ENCODE peak calls at places on chromosomes 1 and 21, in six cellular contexts. J is uterus; F is SK-N-SH; A is fibroblast of lung; G is CD4-positive, CD25-positive, alpha-beta regulatory T cell; K is GM23338. U is an unnamed sample. For H3K27me3 and H3K36me3, the result is how much of the 10 kb centered on the place peaks cover.

GRCh38 chr1:167057297-167057688 is 32.9 kb downstream of the GPA33 start:
- DNase-seq in K (peak), G (no peak), F (peak), A (peak), J (no peak), U (peak)

GRCh38 chr1:101260531-101260930 is 23.7 kb downstream of the S1PR1 start:
- DNase-seq in K (no peak), G (no peak), A (peak), F (no peak), J (no peak), U (no peak)

GRCh38 chr1:31880957-31881697 is 57.0 kb downstream of the PTP4A2 start:
- DNase-seq in F (no peak), G (no peak), J (no peak), K (no peak), A (no peak), U (no peak)

GRCh38 chr1:204464174-204464573 is 30.4 kb downstream of the PIK3C2B start:
- DNase-seq in G (no peak), A (no peak), K (no peak), J (no peak), F (no peak), U (no peak)

GRCh38 chr1:36384542-36385409 is 948 bp downstream of the STK40 start:
- DNase-seq in F (peak), K (peak), J (peak), G (peak), A (peak), U (peak)

GRCh38 chr1:17059391-17060128 is 5.7 kb upstream of the SDHB start:
- DNase-seq in A (peak), F (peak), K (peak), G (peak), J (no peak), U (peak)

GRCh38 chr1:245060684-245061374 is 94.0 kb upstream of the KIF26B start:
- DNase-seq in G (no peak), A (no peak), K (no peak), J (no peak), F (peak), U (no peak)

GRCh38 chr1:188715566-188715965 is 1762.1 kb downstream of the BRINP3 start:
- DNase-seq in A (no peak), F (no peak), J (no peak), G (no peak), K (peak), U (peak)

GRCh38 chr1:183022202-183023145 is 746 bp upstream of the LAMC1 start:
- DNase-seq in K (peak), J (peak), A (peak), F (peak), G (no peak), U (peak)

GRCh38 chr1:3695326-3696217 is 43.3 kb downstream of the TP73 start:
- DNase-seq in J (no peak), K (peak), G (no peak), A (peak), F (peak), U (peak)

GRCh38 chr1:182786223-182787001 is 3.2 kb upstream of the NPL start:
- DNase-seq in A (peak), G (no peak), J (peak), F (peak), K (peak), U (peak)

GRCh38 chr1:21246905-21247642 is 43.2 kb downstream of the ECE1 start:
- DNase-seq in F (no peak), G (no peak), A (no peak), K (no peak), J (no peak), U (no peak)

GRCh38 chr1:163844393-163844948 is 522.7 kb downstream of the NUF2 start:
- DNase-seq in J (peak), G (no peak), F (no peak), K (no peak), A (peak), U (no peak)

GRCh38 chr21:42986125-42986783 is 11.9 kb downstream of the PKNOX1 start:
- DNase-seq in A (no peak), F (no peak), J (no peak), K (no peak), G (no peak), U (no peak)

GRCh38 chr21:40752125-40752524 is 94.8 kb downstream of the DSCAM start:
- DNase-seq in G (no peak), J (no peak), A (no peak), F (no peak), K (peak), U (peak)

GRCh38 chr1:17858027-17858426 is 102.9 kb downstream of the ACTL8 start:
- DNase-seq in G (no peak), F (no peak), J (no peak), A (peak), K (no peak), U (no peak)

GRCh38 chr1:9410737-9411297 is 118.1 kb downstream of the SPSB1 start:
- DNase-seq in F (peak), K (peak), G (peak), A (peak), J (no peak), U (no peak)

GRCh38 chr1:212867192-212867591 is 9.1 kb downstream of the FLVCR1 start:
- DNase-seq in K (no peak), A (no peak), G (no peak), J (no peak), F (no peak), U (no peak)

GRCh38 chr1:97084566-97084965 is 363.0 kb downstream of the PTBP2 start:
- DNase-seq in J (no peak), K (no peak), F (no peak), G (no peak), A (peak), U (no peak)

GRCh38 chr1:54287176-54287650 is 87.2 kb downstream of the MRPL37 start:
- DNase-seq in G (peak), F (peak), A (peak), J (peak), K (no peak), U (no peak)

GRCh38 chr1:64505944-64506658 is 36.2 kb downstream of the CACHD1 start:
- DNase-seq in K (no peak), F (no peak), G (peak), A (peak), J (no peak), U (no peak)

GRCh38 chr1:26237230-26237966 is 3.4 kb downstream of the CEP85 start:
- DNase-seq in J (no peak), G (no peak), A (peak), F (no peak), K (no peak), U (no peak)

GRCh38 chr1:211654838-211655787 is 20.3 kb downstream of the NEK2 start:
- DNase-seq in K (peak), A (peak), J (peak), F (peak), G (peak), U (peak)

GRCh38 chr21:45432575-45433255 is 27.8 kb downstream of the COL18A1 start:
- DNase-seq in J (no peak), F (no peak), K (no peak), A (peak), G (no peak), U (peak)

GRCh38 chr1:177106614-177107365 is 57.7 kb downstream of the ASTN1 start:
- DNase-seq in K (no peak), J (no peak), G (no peak), A (no peak), F (no peak), U (no peak)

GRCh38 chr1:10865518-10866313 is 69.3 kb upstream of the CASZ1 start:
- DNase-seq in K (peak), F (no peak), J (no peak), A (no peak), G (no peak), U (peak)

GRCh38 chr1:232792949-232793348 is 12.3 kb upstream of the MAP10 start:
- DNase-seq in J (no peak), K (no peak), G (no peak), F (no peak), A (peak), U (no peak)

GRCh38 chr1:232209357-232209756 is 420.6 kb downstream of the SIPA1L2 start:
- DNase-seq in J (no peak), K (no peak), A (peak), F (no peak), G (no peak), U (no peak)

GRCh38 chr1:201500670-201501120 is 6.2 kb downstream of the CSRP1 start:
- DNase-seq in F (no peak), K (peak), G (no peak), J (peak), A (peak), U (peak)

GRCh38 chr1:150028322-150028721 is 17.8 kb upstream of the OTUD7B start:
- DNase-seq in G (no peak), K (no peak), A (no peak), J (no peak), F (no peak), U (no peak)

GRCh38 chr1:14946567-14947285 is 206.8 kb upstream of the TMEM51 start:
- DNase-seq in G (no peak), F (no peak), K (no peak), A (peak), J (no peak), U (no peak)

GRCh38 chr1:12552951-12553921 is 64.8 kb downstream of the DHRS3 start:
- DNase-seq in J (no peak), A (no peak), K (peak), F (peak), G (no peak), U (peak)

GRCh38 chr1:181608951-181609350 is 125.6 kb downstream of the CACNA1E start:
- DNase-seq in A (no peak), J (no peak), F (no peak), K (peak), G (no peak), U (peak)

GRCh38 chr1:195908121-195908520 is 700.1 kb downstream of the KCNT2 start:
- DNase-seq in J (no peak), A (peak), F (no peak), G (no peak), K (no peak), U (no peak)

GRCh38 chr21:30372139-30372770 is at the start of gene KRTAP13-2:
- DNase-seq in F (no peak), G (no peak), A (no peak), J (no peak), K (no peak), U (no peak)
- H3K27me3 ChIP-seq in F (under half), G (under half), A (under half), J (under half), K (under half), U (under half)

GRCh38 chr1:168190284-168190884 is 11.6 kb downstream of the TIPRL start:
- DNase-seq in K (no peak), G (no peak), F (no peak), J (no peak), A (no peak), U (no peak)

GRCh38 chr1:168199056-168199455 is 20.3 kb downstream of the TIPRL start:
- DNase-seq in K (no peak), G (no peak), F (no peak), A (no peak), J (no peak), U (no peak)

DNA sequence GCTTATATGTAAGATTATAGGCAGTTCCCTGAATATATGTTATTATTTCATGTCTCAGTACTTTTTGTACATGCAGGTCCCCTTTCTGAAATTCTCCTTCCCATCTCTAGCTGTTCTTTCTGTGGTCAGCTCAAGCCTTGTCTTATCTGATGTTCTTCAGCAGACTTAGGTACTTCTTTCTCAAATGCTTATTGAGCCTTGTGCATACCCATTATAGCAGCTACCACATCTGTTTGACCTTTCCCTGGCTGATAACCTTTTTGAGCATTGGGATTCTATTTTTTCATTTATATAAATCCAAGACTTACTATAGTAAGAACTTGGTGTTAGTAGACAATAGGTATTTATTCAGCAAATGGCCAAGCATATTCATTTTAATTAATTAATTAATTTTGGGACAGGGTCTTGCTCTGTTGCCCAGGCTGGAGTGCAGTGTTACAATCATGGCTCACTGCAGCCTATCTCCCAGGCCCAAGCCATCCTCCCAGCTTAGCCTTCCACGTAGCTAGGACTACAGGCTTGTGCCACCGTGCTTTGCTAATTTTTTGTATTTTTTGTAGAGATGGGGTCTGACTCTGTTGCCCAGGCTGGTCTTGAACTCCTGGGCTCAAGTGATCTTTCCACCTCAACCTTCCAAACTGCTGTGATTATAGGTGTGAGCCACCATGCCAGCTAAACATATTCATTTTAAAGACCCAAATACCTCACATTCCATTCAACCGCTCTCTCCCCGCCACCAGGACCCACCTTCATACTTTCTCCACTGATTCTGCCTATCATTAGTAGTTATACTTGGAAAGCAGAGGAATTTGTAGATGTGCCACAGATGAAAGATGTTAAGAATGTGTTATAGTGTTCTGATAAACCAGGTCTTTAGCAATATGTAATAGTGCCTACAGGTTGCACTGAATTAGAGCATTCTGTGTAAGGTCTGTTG is 16.7 kb downstream of the TIPRL start:
- DNase-seq in J (no peak), K (peak), F (no peak), A (peak), G (no peak), U (peak)
- H3K36me3 ChIP-seq in J (under half), K (under half), F (half or more), A (under half), G (half or more), U (under half)

GRCh38 chr1:207822124-207822601 is 70.3 kb downstream of the CD46 start:
- DNase-seq in G (no peak), J (no peak), F (no peak), A (no peak), K (no peak), U (peak)

GRCh38 chr1:207823531-207823879 is 71.7 kb downstream of the CD46 start:
- DNase-seq in K (no peak), J (no peak), G (no peak), F (no peak), A (no peak), U (no peak)

GRCh38 chr1:207820568-207821463 is 69.0 kb downstream of the CD46 start:
- DNase-seq in K (no peak), A (no peak), F (no peak), G (no peak), J (no peak), U (no peak)

GRCh38 chr1:207822602-207823451 is 71.0 kb downstream of the CD46 start:
- DNase-seq in K (peak), J (peak), A (no peak), G (peak), F (peak), U (peak)

GRCh38 chr1:207821464-207822045 is 69.7 kb downstream of the CD46 start:
- DNase-seq in K (no peak), J (no peak), A (no peak), F (no peak), G (no peak), U (peak)
- H3K4me3 ChIP-seq in K (no peak), J (peak), A (no peak), F (no peak), G (peak), U (no peak)

GRCh38 chr1:147079400-147080012 is 92.8 kb downstream of the PRKAB2 start:
- DNase-seq in G (no peak), K (peak), J (no peak), A (no peak), F (peak), U (peak)

GRCh38 chr1:147077081-147077480 is 95.2 kb downstream of the PRKAB2 start:
- DNase-seq in G (no peak), A (no peak), J (no peak), F (no peak), K (peak), U (peak)

GRCh38 chr1:147077523-147077922 is 94.7 kb downstream of the PRKAB2 start:
- DNase-seq in K (peak), J (no peak), F (peak), G (no peak), A (no peak), U (peak)

GRCh38 chr1:147078606-147079399 is 93.5 kb downstream of the PRKAB2 start:
- DNase-seq in F (no peak), K (peak), A (no peak), J (no peak), G (no peak), U (peak)

GRCh38 chr1:147077936-147078605 is 94.2 kb downstream of the PRKAB2 start:
- DNase-seq in F (no peak), A (no peak), J (no peak), G (no peak), K (peak), U (peak)
- H3K27me3 ChIP-seq in F (half or more), A (half or more), J (half or more), G (half or more), K (half or more), U (half or more)

GRCh38 chr1:42752284-42752683 is 12.2 kb upstream of the CLDN19 start:
- DNase-seq in J (no peak), F (no peak), A (no peak), G (no peak), K (no peak), U (no peak)
- H3K36me3 ChIP-seq in J (under half), F (under half), A (under half), G (half or more), K (under half), U (under half)

DNA sequence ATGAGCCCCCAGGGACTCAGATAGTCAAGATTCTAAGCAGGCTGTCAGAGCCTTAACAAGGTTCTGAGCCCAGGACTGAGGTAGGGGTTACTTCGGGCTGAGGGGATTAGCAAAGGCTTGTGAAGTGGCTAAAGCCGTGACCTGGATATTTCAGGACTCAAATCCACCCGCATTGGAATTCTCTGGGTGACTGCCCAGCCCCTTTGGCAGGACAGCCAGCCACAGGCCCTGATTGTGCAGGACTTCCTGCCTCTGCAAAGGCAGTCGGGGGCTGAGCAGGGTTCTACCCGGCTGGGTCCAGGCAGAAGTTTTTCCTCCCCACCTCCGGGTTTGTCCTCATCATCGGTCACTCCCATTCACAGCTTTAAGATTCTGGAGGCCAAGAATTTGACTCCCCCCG is at the start of gene PLA2G5:
- DNase-seq in K (no peak), J (peak), G (no peak), F (no peak), A (peak), U (no peak)
- H3K4me3 ChIP-seq in K (no peak), J (no peak), G (no peak), F (no peak), A (peak), U (no peak)

DNA sequence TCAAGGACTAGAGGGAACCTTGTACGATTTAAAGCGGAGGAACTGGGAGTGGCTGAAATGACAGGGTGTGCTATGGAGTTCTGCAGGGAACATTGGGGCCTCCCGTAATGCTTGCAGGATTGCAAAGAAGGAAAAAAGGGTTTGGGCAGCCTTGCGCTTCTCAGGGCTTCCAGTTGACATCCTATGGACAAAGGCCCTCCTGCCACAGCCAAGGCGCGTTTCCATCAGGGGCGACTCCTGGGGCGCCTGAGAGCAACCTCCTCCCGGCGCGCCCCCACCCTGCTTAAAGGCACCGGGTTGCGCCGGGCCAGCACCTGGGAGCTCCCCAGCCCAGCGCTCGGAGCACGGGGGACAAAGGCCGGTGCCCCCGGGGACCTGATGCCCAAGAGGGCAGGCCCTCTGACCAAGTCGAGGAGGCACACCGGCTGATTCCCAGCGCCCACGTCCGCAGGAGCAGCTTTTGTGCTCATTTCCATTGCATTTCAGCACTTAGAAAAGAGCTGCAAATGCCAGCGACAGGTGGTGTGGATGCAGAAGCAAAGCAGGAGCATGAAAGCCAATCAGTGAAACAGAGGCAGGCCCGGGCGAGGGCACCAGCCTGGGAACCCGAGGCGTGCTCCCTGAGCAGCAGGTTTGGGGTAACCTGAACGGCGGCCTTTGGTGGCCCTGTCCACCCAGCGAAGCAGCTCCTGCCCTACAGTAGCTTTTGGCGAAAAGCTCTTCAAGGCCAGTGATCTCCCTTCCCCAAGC is 17.6 kb upstream of the RNF187 start:
- DNase-seq in K (peak), J (no peak), A (no peak), G (no peak), F (no peak), U (peak)
- H3K27me3 ChIP-seq in K (half or more), J (under half), A (under half), G (under half), F (under half), U (under half)

DNA sequence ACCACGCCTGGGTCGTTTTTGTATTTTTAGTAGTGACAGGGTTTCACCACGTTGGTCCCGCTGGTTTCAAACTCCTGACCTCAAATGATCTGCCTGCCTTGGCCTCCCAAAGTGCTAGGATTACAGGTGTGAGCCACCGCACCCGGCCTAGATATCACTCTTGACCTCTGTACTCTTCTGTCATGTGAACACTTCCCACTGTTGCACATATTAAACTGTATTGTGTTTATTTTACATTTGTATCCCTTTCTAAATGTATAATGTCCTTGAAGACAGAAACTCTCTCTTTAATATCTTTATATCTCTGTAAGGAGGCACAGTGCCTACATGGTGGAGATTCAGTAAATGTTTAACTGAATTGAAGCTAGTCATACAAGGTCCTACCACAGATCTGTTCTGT is 19.3 kb upstream of the PSMD4 start:
- DNase-seq in F (no peak), A (no peak), K (no peak), J (no peak), G (no peak), U (no peak)
- H3K36me3 ChIP-seq in F (half or more), A (under half), K (half or more), J (under half), G (half or more), U (half or more)